ENCODE peak calls at places on chromosomes 5 and 9, in nine cellular contexts. R, J, T, V, O, W, G, U and C are unnamed samples.

GRCh38 chr5:142312399-142312798 is 12.4 kb downstream of the SPRY4 start:
- DNase-seq in R (no peak), J (no peak), T (no peak), V (no peak), O (no peak), W (no peak), G (no peak), U (no peak), C (no peak)

GRCh38 chr9:88221110-88221509 is 82.8 kb upstream of the SPATA31C2 start:
- DNase-seq in R (no peak), J (no peak), T (no peak), V (no peak), O (no peak), W (no peak), G (no peak), U (no peak), C (no peak)

GRCh38 chr9:133476531-133476930 is 2.4 kb downstream of the SLC2A6 start:
- DNase-seq in R (no peak), J (peak; percentile 78), T (no peak), V (no peak), O (no peak), W (no peak), G (no peak), U (no peak), C (no peak)

GRCh38 chr9:26310294-26310693 is 582.3 kb downstream of the CAAP1 start:
- DNase-seq in R (no peak), J (no peak), T (no peak), V (no peak), O (no peak), W (no peak), G (no peak), U (no peak), C (peak; percentile 74)

GRCh38 chr5:159849437-159850191 is 66.7 kb upstream of the ADRA1B start:
- DNase-seq in R (no peak), J (no peak), T (peak; percentile 74), V (no peak), O (no peak), W (no peak), G (peak; percentile 90), U (peak; percentile 64), C (peak; percentile 45)

GRCh38 chr9:27398982-27399653 is 102.2 kb upstream of the EQTN start:
- DNase-seq in R (no peak), J (no peak), T (no peak), V (no peak), O (no peak), W (no peak), G (no peak), U (no peak), C (no peak)

GRCh38 chr5:62640437-62640836 is 61.8 kb downstream of the LRRC70 start:
- DNase-seq in R (no peak), J (no peak), T (no peak), V (no peak), O (no peak), W (no peak), G (no peak), U (no peak), C (no peak)

GRCh38 chr5:124839371-124839998 is 93.0 kb upstream of the ZNF608 start:
- DNase-seq in R (no peak), J (no peak), T (no peak), V (no peak), O (no peak), W (no peak), G (no peak), U (no peak), C (no peak)

GRCh38 chr9:123278361-123278760 is 10.0 kb upstream of the STRBP start:
- DNase-seq in R (no peak), J (no peak), T (no peak), V (no peak), O (no peak), W (no peak), G (no peak), U (no peak), C (no peak)

GRCh38 chr5:10973316-10973715 is 212.3 kb upstream of the DAP start:
- DNase-seq in R (no peak), J (no peak), T (no peak), V (no peak), O (no peak), W (no peak), G (no peak), U (no peak), C (no peak)

GRCh38 chr5:74966151-74967050 is 86.0 kb downstream of the GCNT4 start:
- DNase-seq in R (no peak), J (no peak), T (no peak), V (no peak), O (no peak), W (no peak), G (no peak), U (no peak), C (no peak)

GRCh38 chr5:16909464-16909863 is 26.6 kb downstream of the MYO10 start:
- DNase-seq in R (no peak), J (no peak), T (no peak), V (no peak), O (no peak), W (no peak), G (peak; percentile 63), U (no peak), C (no peak)

GRCh38 chr9:27181381-27181780 is 72.4 kb downstream of the TEK start:
- DNase-seq in R (no peak), J (no peak), T (no peak), V (no peak), O (no peak), W (no peak), G (peak; percentile 77), U (no peak), C (peak; percentile 46)

GRCh38 chr5:138179277-138179857 is 455 bp downstream of the KIF20A start:
- DNase-seq in R (no peak), J (peak; percentile 60), T (peak; percentile 9), V (no peak), O (no peak), W (no peak), G (no peak), U (no peak), C (no peak)